ENCODE peak calls at places on chromosomes 5 and 9, in ten cellular contexts. F is IMR-90, H is sigmoid colon, U is brain microvascular endothelial cell, Z is HCT116, M is AG04450, R is PC-9, A is uterus, L is colonic mucosa, G is WERI-Rb-1. C is an unnamed sample.
A peak's percentile ranks its signal among the peaks of the same experiment; 100 is the strongest.

GRCh38 chr9:12859704-12860251 is 85.0 kb downstream of the LURAP1L start:
- DNase-seq in R (peak; percentile 82), Z (peak; percentile 52), M (peak; percentile 11), G (no peak), F (peak; percentile 78), U (peak; percentile 65), A (no peak), L (peak; percentile 60), H (no peak), C (peak; percentile 51)

GRCh38 chr5:94432499-94432898 is 185.9 kb downstream of the KIAA0825 start:
- DNase-seq in A (no peak), F (peak; percentile 49), M (no peak), L (no peak), Z (no peak), G (no peak), H (no peak), R (peak; percentile 72), U (no peak), C (peak; percentile 6)

GRCh38 chr5:101679816-101680215 is 616.3 kb downstream of the SLCO4C1 start:
- DNase-seq in G (no peak), L (no peak), A (no peak), M (no peak), F (no peak), U (no peak), H (no peak), Z (no peak), R (no peak), C (no peak)

GRCh38 chr9:93642961-93643360 is 66.6 kb downstream of the PHF2 start:
- DNase-seq in F (peak; percentile 82), Z (no peak), A (peak; percentile 35), H (no peak), M (peak; percentile 50), R (no peak), U (peak; percentile 66), L (no peak), G (no peak), C (peak; percentile 94)

GRCh38 chr5:102971693-102972293 is 148.1 kb downstream of the GIN1 start:
- DNase-seq in G (no peak), H (no peak), M (no peak), R (no peak), A (no peak), F (peak; percentile 70), U (no peak), Z (peak; percentile 26), L (no peak), C (peak; percentile 32)

GRCh38 chr5:66945389-66946349 is 250.9 kb downstream of the CD180 start:
- DNase-seq in R (no peak), U (no peak), F (peak; percentile 24), M (no peak), L (no peak), A (no peak), G (no peak), Z (no peak), H (no peak), C (no peak)

GRCh38 chr9:91060520-91061343 is 259.1 kb downstream of the SYK start:
- DNase-seq in A (peak; percentile 88), H (peak; percentile 79), R (peak; percentile 93), L (peak; percentile 44), F (peak; percentile 99), U (peak; percentile 96), M (peak; percentile 97), Z (no peak), G (no peak), C (peak; percentile 77)

GRCh38 chr9:123081824-123082223 is 48.4 kb downstream of the GPR21 start:
- DNase-seq in F (peak; percentile 55), G (peak; percentile 29), U (peak; percentile 31), H (no peak), Z (peak; percentile 22), A (no peak), R (no peak), L (no peak), M (no peak), C (peak; percentile 37)

GRCh38 chr5:124274949-124275348 is 471.5 kb downstream of the ZNF608 start:
- DNase-seq in L (no peak), M (no peak), A (no peak), H (no peak), Z (no peak), U (peak; percentile 27), R (no peak), F (no peak), G (no peak), C (no peak)

GRCh38 chr9:73121375-73121935 is 30.2 kb upstream of the ANXA1 start:
- DNase-seq in F (no peak), G (no peak), A (no peak), H (no peak), Z (no peak), M (no peak), L (no peak), R (no peak), U (no peak), C (no peak)

GRCh38 chr5:141439411-141440141 is 9.3 kb downstream of the PCDHGA12 start:
- DNase-seq in H (no peak), R (no peak), U (no peak), M (no peak), A (no peak), L (no peak), F (no peak), G (no peak), Z (no peak), C (no peak)
- TF ChIP-seq CTCF in H (no peak), R (no peak), U (no peak), M (no peak), A (no peak), L (no peak), F (no peak), G (no peak), Z (no peak), C (peak; percentile 26)

GRCh38 chr9:15374825-15375224 is 47.9 kb upstream of the SNAPC3 start:
- DNase-seq in A (no peak), H (no peak), M (no peak), F (no peak), Z (no peak), G (no peak), R (no peak), U (no peak), L (no peak), C (no peak)

GRCh38 chr9:15381491-15381890 is 41.2 kb upstream of the SNAPC3 start:
- DNase-seq in A (no peak), U (no peak), F (no peak), R (no peak), Z (no peak), M (no peak), L (no peak), H (no peak), G (no peak), C (no peak)

GRCh38 chr9:15373881-15374280 is 48.8 kb upstream of the SNAPC3 start:
- DNase-seq in R (no peak), H (no peak), L (no peak), G (no peak), Z (no peak), M (peak; percentile 6), A (no peak), F (peak; percentile 18), U (no peak), C (no peak)

GRCh38 chr9:15374310-15374709 is 48.4 kb upstream of the SNAPC3 start:
- DNase-seq in F (no peak), U (no peak), Z (no peak), R (no peak), G (no peak), A (no peak), M (no peak), H (no peak), L (no peak), C (no peak)

DNA sequence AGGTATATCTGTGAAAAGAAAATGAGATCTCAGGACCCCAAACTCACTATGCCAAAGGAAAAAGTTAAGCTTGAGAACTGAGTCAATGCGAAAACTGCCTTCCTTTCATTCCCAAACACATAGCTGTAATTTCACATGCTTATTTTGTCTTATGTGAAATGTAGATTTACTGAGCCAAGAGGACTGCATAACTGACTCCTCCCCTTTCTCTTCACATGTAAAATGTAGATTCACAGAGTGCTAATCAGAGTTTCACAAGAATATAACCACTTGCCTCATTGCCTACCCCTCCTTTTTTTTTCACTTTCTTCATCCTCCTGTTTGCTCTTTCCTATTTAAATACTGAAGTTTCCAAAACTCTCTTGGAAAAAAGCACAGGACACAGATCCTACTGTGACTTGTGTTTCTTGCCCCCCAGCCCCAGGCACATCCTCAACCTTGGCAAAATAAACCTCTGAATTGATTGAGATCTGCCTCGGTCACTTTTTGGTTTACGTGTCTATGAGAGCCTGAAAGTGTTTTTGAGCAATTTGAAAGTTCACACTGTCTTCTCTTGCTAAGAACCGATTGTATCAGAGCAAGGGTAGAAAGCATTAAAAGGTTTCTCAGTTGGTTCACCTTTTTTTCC is 44.9 kb upstream of the SNAPC3 start:
- DNase-seq in G (no peak), U (no peak), R (no peak), Z (no peak), H (no peak), A (no peak), M (no peak), F (no peak), L (no peak), C (no peak)
- H3K27ac ChIP-seq in G (no peak overlapping the region), U (no peak overlapping the region), R (peak overlapping the region; percentile 77), Z (no peak overlapping the region), H (peak overlapping the region; percentile 59), A (peak overlapping the region; percentile 84), M (no peak overlapping the region), F (peak overlapping the region; percentile 67), L (no peak overlapping the region), C (no peak overlapping the region)

DNA sequence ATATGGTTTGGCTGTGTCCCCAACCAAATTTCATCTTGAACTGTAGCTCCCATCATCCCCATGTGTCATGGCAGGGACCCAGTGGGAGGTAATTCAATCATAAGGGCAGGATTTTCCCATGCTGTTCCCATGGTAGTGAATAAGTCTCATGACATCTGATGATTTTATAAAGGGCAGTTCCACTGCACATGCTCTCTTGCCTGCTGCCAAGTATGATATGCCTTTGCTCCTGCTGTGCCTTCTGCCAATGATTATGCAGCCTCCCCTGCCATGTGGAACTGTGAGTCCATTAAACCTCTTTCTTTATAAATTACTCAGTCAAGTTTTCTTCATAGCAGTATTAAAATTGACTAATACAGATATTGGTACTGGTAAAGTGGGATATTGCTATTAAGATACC is 42.4 kb downstream of the MARCHF11 start:
- DNase-seq in F (no peak), A (no peak), M (no peak), H (no peak), L (no peak), G (no peak), U (no peak), Z (no peak), R (no peak), C (no peak)
- H3K4me3 ChIP-seq in F (no peak overlapping the region), A (no peak overlapping the region), M (no peak overlapping the region), H (no peak overlapping the region), L (no peak overlapping the region), G (no peak overlapping the region), U (no peak overlapping the region), Z (no peak overlapping the region), R (no peak overlapping the region), C (no peak overlapping the region)

DNA sequence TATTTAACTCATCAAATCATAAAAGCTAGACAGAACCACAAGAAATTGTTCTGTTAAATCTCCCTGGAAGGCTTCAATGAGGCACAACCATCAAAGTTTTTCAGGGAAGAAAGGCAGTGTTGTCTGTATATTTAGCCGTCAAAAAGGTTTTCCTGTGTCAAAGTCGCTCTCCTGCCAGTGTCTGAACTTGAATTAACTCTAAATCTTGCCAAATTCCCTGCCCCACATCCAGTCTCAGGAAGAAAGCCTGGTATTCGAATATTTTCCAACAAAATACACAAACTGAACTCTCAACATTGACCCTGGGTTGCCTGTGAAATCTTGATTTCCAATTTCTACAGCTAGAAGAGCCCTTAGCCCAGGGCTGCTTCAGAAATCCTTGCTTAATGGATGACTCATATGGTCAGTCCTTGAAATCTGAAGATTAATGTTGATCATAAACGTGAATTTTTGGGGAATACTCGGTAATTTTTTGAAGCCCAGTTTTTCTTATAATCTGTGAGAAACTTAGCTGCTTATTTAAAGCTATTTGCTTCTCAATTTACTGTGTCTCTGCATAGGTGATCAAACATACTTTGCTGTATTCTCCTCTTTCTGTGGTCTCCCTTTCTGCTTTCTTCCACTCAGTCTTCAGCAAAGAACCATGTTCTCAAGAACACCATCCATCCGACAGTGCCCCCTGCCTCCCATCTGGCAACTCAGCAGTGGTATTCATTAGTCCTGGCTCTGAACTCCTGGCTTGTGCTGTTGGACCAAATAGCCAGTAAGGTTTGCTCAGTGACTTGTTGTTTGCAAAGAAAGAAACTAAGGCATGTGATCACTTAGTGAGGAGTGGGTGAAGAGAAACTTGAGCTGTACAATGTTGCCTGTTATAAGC is 58.9 kb downstream of the NREP start:
- DNase-seq in M (no peak), L (no peak), U (peak; percentile 39), F (peak; percentile 42), Z (no peak), H (no peak), G (no peak), A (no peak), R (no peak), C (peak; percentile 54)
- TF ChIP-seq CTCF in M (peak; percentile 20), L (no peak), U (peak; percentile 66), F (peak; percentile 39), Z (peak; percentile 32), H (no peak), G (no peak), A (peak; percentile 9), R (no peak), C (peak; percentile 41)